ENCODE peak calls at places on chromosomes 16 and 17, in six cellular contexts. S, Y, K, Q, F and L are unnamed samples.

GRCh38 chr17:83080641-83081560 is 1.5 kb downstream of the METRNL start:
- DNase-seq in S (no peak), Y (no peak), K (no peak), Q (no peak), F (no peak), L (peak; percentile 60)

GRCh38 chr16:76194621-76195015 is 82.6 kb upstream of the CNTNAP4 start:
- DNase-seq in S (no peak), Y (no peak), K (no peak), Q (peak; percentile 50), F (no peak), L (no peak)

GRCh38 chr17:27986805-27987684 is 55.4 kb upstream of the NLK start:
- DNase-seq in S (no peak), Y (no peak), K (no peak), Q (no peak), F (no peak), L (no peak)

GRCh38 chr17:18267927-18268711 is 7.7 kb downstream of the MIEF2 start:
- DNase-seq in S (no peak), Y (no peak), K (no peak), Q (no peak), F (peak; percentile 77), L (no peak)

GRCh38 chr17:65572581-65573282 is 11.3 kb upstream of the AXIN2 start:
- DNase-seq in S (no peak), Y (no peak), K (no peak), Q (no peak), F (peak; percentile 98), L (no peak)

GRCh38 chr16:90008708-90009145 is 10.5 kb downstream of the DBNDD1 start:
- DNase-seq in S (no peak), Y (no peak), K (no peak), Q (no peak), F (no peak), L (peak; percentile 49)

GRCh38 chr17:8300629-8301242 is 5.5 kb upstream of the SLC25A35 start:
- DNase-seq in S (peak; percentile 62), Y (peak; percentile 58), K (peak; percentile 39), Q (no peak), F (peak; percentile 89), L (peak; percentile 72)

GRCh38 chr17:7656958-7657715 is 6.4 kb downstream of the ATP1B2 start:
- DNase-seq in S (no peak), Y (no peak), K (peak; percentile 73), Q (no peak), F (peak; percentile 98), L (peak; percentile 44)

GRCh38 chr16:84600343-84601229 is 17.3 kb downstream of the COTL1 start:
- DNase-seq in S (no peak), Y (no peak), K (no peak), Q (no peak), F (no peak), L (no peak)

GRCh38 chr16:11350531-11351335 is 5.5 kb downstream of the RMI2 start:
- DNase-seq in S (no peak), Y (no peak), K (no peak), Q (no peak), F (no peak), L (no peak)

GRCh38 chr17:77928519-77929179 is 29.9 kb upstream of the TNRC6C start:
- DNase-seq in S (no peak), Y (no peak), K (no peak), Q (no peak), F (no peak), L (no peak)

GRCh38 chr17:7237761-7238417 is 1.4 kb downstream of the PHF23 start:
- DNase-seq in S (no peak), Y (peak; percentile 79), K (peak; percentile 84), Q (no peak), F (peak; percentile 91), L (peak; percentile 89)

GRCh38 chr16:13471478-13471877 is 448.5 kb upstream of the ERCC4 start:
- DNase-seq in S (no peak), Y (no peak), K (no peak), Q (no peak), F (no peak), L (no peak)

DNA sequence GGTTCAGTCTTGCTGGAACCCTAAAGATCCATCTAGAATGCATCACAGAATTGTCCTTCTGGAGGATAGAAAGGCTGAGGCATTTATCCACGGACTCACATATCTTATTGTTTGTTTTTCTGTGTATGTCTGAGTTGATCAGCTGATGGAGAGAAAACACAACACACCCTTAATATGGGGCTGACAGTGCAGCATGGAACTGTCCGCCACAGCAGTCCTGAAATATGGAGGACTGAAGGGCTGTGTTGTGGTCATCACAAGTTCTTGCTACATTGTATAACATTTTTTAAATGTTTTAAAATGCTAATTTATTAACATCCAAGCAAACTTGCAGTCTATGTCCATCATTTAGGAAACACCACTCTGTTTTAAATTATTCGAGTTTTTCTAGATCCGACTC is 448.9 kb upstream of the ERCC4 start:
- DNase-seq in S (no peak), Y (no peak), K (no peak), Q (no peak), F (no peak), L (no peak)
- H3K27me3 ChIP-seq in S (no peaks in the 10 kb centered on the region), Y (no peaks in the 10 kb centered on the region), K (peaks cover 16% of the 10 kb centered on the region), Q (no peaks in the 10 kb centered on the region), F (no peaks in the 10 kb centered on the region), L (no peaks in the 10 kb centered on the region)

GRCh38 chr17:40862985-40863733 is 3.9 kb downstream of the KRT12 start:
- DNase-seq in S (no peak), Y (no peak), K (no peak), Q (no peak), F (peak; percentile 97), L (no peak)
- TF ChIP-seq CTCF in S (no peak), Y (no peak), K (no peak), Q (no peak), F (peak; percentile 89), L (no peak)

GRCh38 chr16:14088155-14088753 is 17.1 kb downstream of the MRTFB start:
- DNase-seq in S (no peak), Y (no peak), K (no peak), Q (no peak), F (no peak), L (no peak)
- H3K27ac ChIP-seq in S (no peak overlapping the region), Y (peak overlapping the region; percentile 60), K (peak overlapping the region; percentile 59), Q (no peak overlapping the region), F (no peak overlapping the region), L (no peak overlapping the region)

GRCh38 chr17:79615446-79615845 is 4.6 kb upstream of the RBFOX3 start:
- DNase-seq in S (no peak), Y (no peak), K (no peak), Q (peak; percentile 27), F (no peak), L (no peak)

GRCh38 chr17:79615926-79616325 is 5.1 kb upstream of the RBFOX3 start:
- DNase-seq in S (no peak), Y (no peak), K (peak; percentile 5), Q (peak; percentile 25), F (peak; percentile 20), L (peak; percentile 24)

GRCh38 chr17:79613195-79613517 is 2.3 kb upstream of the RBFOX3 start:
- DNase-seq in S (no peak), Y (no peak), K (no peak), Q (no peak), F (no peak), L (no peak)

GRCh38 chr17:79612468-79613194 is 1.8 kb upstream of the RBFOX3 start:
- DNase-seq in S (peak; percentile 63), Y (no peak), K (no peak), Q (no peak), F (peak; percentile 96), L (no peak)

GRCh38 chr17:79614248-79614647 is 3.4 kb upstream of the RBFOX3 start:
- DNase-seq in S (no peak), Y (no peak), K (no peak), Q (no peak), F (no peak), L (no peak)
- H3K27me3 ChIP-seq in S (peaks cover 47% of the 10 kb centered on the region), Y (peaks cover 33% of the 10 kb centered on the region), K (peaks cover 100% of the 10 kb centered on the region), Q (peaks cover 99% of the 10 kb centered on the region), F (peaks cover 26% of the 10 kb centered on the region), L (no peaks in the 10 kb centered on the region)

DNA sequence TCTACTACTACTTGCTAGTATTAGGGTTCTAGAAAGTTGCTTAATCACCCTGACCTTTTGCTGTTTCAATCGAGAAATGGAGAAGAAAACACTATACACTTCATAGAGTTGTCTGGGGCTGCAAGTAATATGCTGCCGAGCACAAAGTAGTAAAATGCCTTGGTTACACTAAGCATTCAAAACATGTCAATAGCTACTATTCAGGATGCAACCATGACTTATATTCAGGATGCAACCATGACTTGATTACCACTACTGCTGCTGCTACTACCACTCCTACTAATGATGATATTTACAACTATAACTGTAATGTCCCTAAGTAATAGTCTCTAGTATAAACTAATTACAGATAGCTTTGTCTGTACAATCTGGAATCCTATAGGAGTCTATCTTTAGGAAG is 35.3 kb downstream of the ADAMTS18 start:
- DNase-seq in S (no peak), Y (no peak), K (no peak), Q (no peak), F (no peak), L (no peak)
- TF ChIP-seq CTCF in S (no peak), Y (no peak), K (no peak), Q (no peak), F (no peak), L (no peak)

GRCh38 chr16:86497551-86498021 is 12.7 kb upstream of the FOXF1 start:
- DNase-seq in S (no peak), Y (no peak), K (no peak), Q (no peak), F (peak; percentile 84), L (no peak)
- H3K27ac ChIP-seq in S (no peak overlapping the region), Y (peak overlapping the region; percentile 72), K (no peak overlapping the region), Q (no peak overlapping the region), F (no peak overlapping the region), L (no peak overlapping the region)